ENCODE peak calls at places on chromosomes 2 and 18, in ten cellular contexts. C is NCI-H82, L is Daoy, E is NCI-H2081, P is Ammon's horn, U is NCI-H748 treated with DMSO at 0.1 percent for 48 hours, Y is fibroblast of lung, Q is dermis blood vessel endothelial cell, H is MCF 10A, G is transverse colon. V is an unnamed sample.

GRCh38 chr2:24785704-24786321 is 7.4 kb downstream of the PTRHD1 start:
- DNase-seq in G (no peak), U (no peak), P (no peak), L (no peak), C (no peak), Q (no peak), H (no peak), E (peak), Y (no peak), V (peak)

GRCh38 chr2:2507471-2507997 is 176.5 kb upstream of the MYT1L start:
- DNase-seq in G (no peak), P (peak), E (no peak), L (no peak), C (no peak), U (peak), Q (no peak), Y (no peak), H (no peak), V (peak)

GRCh38 chr2:133405252-133405651 is 163.0 kb downstream of the NCKAP5 start:
- DNase-seq in U (no peak), C (no peak), Q (no peak), H (no peak), P (no peak), Y (no peak), G (no peak), L (no peak), E (no peak), V (no peak)

GRCh38 chr2:225233234-225233633 is 166.3 kb upstream of the NYAP2 start:
- DNase-seq in L (peak), G (no peak), H (no peak), Y (no peak), E (no peak), Q (no peak), C (no peak), P (no peak), U (no peak), V (no peak)

GRCh38 chr2:99900589-99900988 is 241.8 kb downstream of the AFF3 start:
- DNase-seq in L (no peak), U (no peak), G (no peak), C (no peak), P (peak), Q (no peak), E (no peak), H (no peak), Y (no peak), V (no peak)

GRCh38 chr2:157523270-157524059 is 79.6 kb upstream of the CYTIP start:
- DNase-seq in Q (no peak), Y (no peak), P (no peak), L (no peak), H (no peak), U (no peak), C (no peak), G (no peak), E (no peak), V (no peak)

GRCh38 chr18:51668101-51668500 is 470.6 kb upstream of the MEX3C start:
- DNase-seq in H (peak), C (peak), P (peak), G (peak), Y (peak), Q (peak), E (peak), U (peak), L (no peak), V (no peak)

GRCh38 chr2:79099140-79099686 is 11.4 kb upstream of the REG1B start:
- DNase-seq in U (no peak), E (no peak), G (no peak), H (no peak), Y (no peak), L (no peak), Q (no peak), C (no peak), P (no peak), V (no peak)

V was measured in DMS153.